ENCODE peak calls at places on chromosomes 12 and 14, in eight cellular contexts. One of them, this sample, is unnamed.

GRCh38 chr12:27866382-27867101 is 86.5 kb upstream of the MANSC4 start:
- DNase-seq in HT1080: no peak
- DNase-seq in HuH-7.5: no peak
- DNase-seq in HFF-Myc: no peak
- DNase-seq in GM04504: peak
- DNase-seq in psoas muscle: no peak
- DNase-seq in hepatic stellate cell: peak
- DNase-seq in iPS-NIHi11: no peak
- DNase-seq in this sample: no peak

GRCh38 chr12:62250671-62251608 is 9.3 kb upstream of the USP15 start:
- DNase-seq in HT1080: peak
- DNase-seq in HuH-7.5: no peak
- DNase-seq in HFF-Myc: no peak
- DNase-seq in GM04504: no peak
- DNase-seq in psoas muscle: no peak
- DNase-seq in hepatic stellate cell: no peak
- DNase-seq in iPS-NIHi11: no peak
- DNase-seq in this sample: no peak

GRCh38 chr12:21369141-21369980 is 3.3 kb upstream of the IAPP start:
- DNase-seq in HT1080: no peak
- DNase-seq in HuH-7.5: no peak
- DNase-seq in HFF-Myc: no peak
- DNase-seq in GM04504: no peak
- DNase-seq in psoas muscle: no peak
- DNase-seq in hepatic stellate cell: peak
- DNase-seq in iPS-NIHi11: no peak
- DNase-seq in this sample: no peak

GRCh38 chr14:33588771-33589170 is 362.1 kb downstream of the EGLN3 start:
- DNase-seq in HT1080: no peak
- DNase-seq in HuH-7.5: no peak
- DNase-seq in HFF-Myc: no peak
- DNase-seq in GM04504: no peak
- DNase-seq in psoas muscle: no peak
- DNase-seq in hepatic stellate cell: no peak
- DNase-seq in iPS-NIHi11: no peak
- DNase-seq in this sample: no peak

GRCh38 chr14:37585101-37585479 is 10.0 kb downstream of the FOXA1 start:
- DNase-seq in HT1080: no peak
- DNase-seq in HuH-7.5: no peak
- DNase-seq in HFF-Myc: no peak
- DNase-seq in GM04504: no peak
- DNase-seq in psoas muscle: no peak
- DNase-seq in hepatic stellate cell: no peak
- DNase-seq in iPS-NIHi11: no peak
- DNase-seq in this sample: no peak

GRCh38 chr12:39510001-39510400 is 67.1 kb upstream of the KIF21A start:
- DNase-seq in HT1080: no peak
- DNase-seq in HuH-7.5: no peak
- DNase-seq in HFF-Myc: no peak
- DNase-seq in GM04504: no peak
- DNase-seq in psoas muscle: no peak
- DNase-seq in hepatic stellate cell: no peak
- DNase-seq in iPS-NIHi11: no peak
- DNase-seq in this sample: no peak

GRCh38 chr12:97250483-97250882 is 212.1 kb upstream of the RMST start:
- DNase-seq in HT1080: no peak
- DNase-seq in HuH-7.5: no peak
- DNase-seq in HFF-Myc: no peak
- DNase-seq in GM04504: no peak
- DNase-seq in psoas muscle: no peak
- DNase-seq in hepatic stellate cell: no peak
- DNase-seq in iPS-NIHi11: no peak
- DNase-seq in this sample: no peak

GRCh38 chr12:89551747-89552146 is 25.9 kb upstream of the POC1B start:
- DNase-seq in HT1080: no peak
- DNase-seq in HuH-7.5: no peak
- DNase-seq in HFF-Myc: no peak
- DNase-seq in GM04504: no peak
- DNase-seq in psoas muscle: no peak
- DNase-seq in hepatic stellate cell: no peak
- DNase-seq in iPS-NIHi11: no peak
- DNase-seq in this sample: no peak

GRCh38 chr12:16168078-16168477 is 109.4 kb downstream of the SLC15A5 start:
- DNase-seq in HT1080: no peak
- DNase-seq in HuH-7.5: no peak
- DNase-seq in HFF-Myc: no peak
- DNase-seq in GM04504: no peak
- DNase-seq in psoas muscle: no peak
- DNase-seq in hepatic stellate cell: no peak
- DNase-seq in iPS-NIHi11: no peak
- DNase-seq in this sample: no peak

GRCh38 chr14:71380271-71380670 is 473.0 kb downstream of the PCNX1 start:
- DNase-seq in HT1080: no peak
- DNase-seq in HuH-7.5: no peak
- DNase-seq in HFF-Myc: no peak
- DNase-seq in GM04504: peak
- DNase-seq in psoas muscle: no peak
- DNase-seq in hepatic stellate cell: no peak
- DNase-seq in iPS-NIHi11: no peak
- DNase-seq in this sample: no peak

GRCh38 chr12:106753526-106753925 is 21.0 kb upstream of the RIC8B start:
- DNase-seq in HT1080: peak
- DNase-seq in HuH-7.5: no peak
- DNase-seq in HFF-Myc: no peak
- DNase-seq in GM04504: no peak
- DNase-seq in psoas muscle: no peak
- DNase-seq in hepatic stellate cell: no peak
- DNase-seq in iPS-NIHi11: no peak
- DNase-seq in this sample: no peak

GRCh38 chr12:90261283-90261682 is 552.6 kb upstream of the ATP2B1 start:
- DNase-seq in HT1080: no peak
- DNase-seq in HuH-7.5: no peak
- DNase-seq in HFF-Myc: no peak
- DNase-seq in GM04504: no peak
- DNase-seq in psoas muscle: no peak
- DNase-seq in hepatic stellate cell: no peak
- DNase-seq in iPS-NIHi11: no peak
- DNase-seq in this sample: no peak

GRCh38 chr14:20751963-20752562 is 6.4 kb downstream of the EDDM3A start:
- DNase-seq in HT1080: peak
- DNase-seq in HuH-7.5: no peak
- DNase-seq in HFF-Myc: peak
- DNase-seq in GM04504: no peak
- DNase-seq in psoas muscle: no peak
- DNase-seq in hepatic stellate cell: no peak
- DNase-seq in iPS-NIHi11: no peak
- DNase-seq in this sample: no peak

GRCh38 chr14:29536886-29537511 is 390.6 kb downstream of the PRKD1 start:
- DNase-seq in HT1080: peak
- DNase-seq in HuH-7.5: no peak
- DNase-seq in HFF-Myc: no peak
- DNase-seq in GM04504: no peak
- DNase-seq in psoas muscle: no peak
- DNase-seq in hepatic stellate cell: no peak
- DNase-seq in iPS-NIHi11: no peak
- DNase-seq in this sample: no peak

GRCh38 chr14:72516936-72517408 is 376.9 kb downstream of the DPF3 start:
- DNase-seq in HT1080: peak
- DNase-seq in HuH-7.5: no peak
- DNase-seq in HFF-Myc: peak
- DNase-seq in GM04504: peak
- DNase-seq in psoas muscle: peak
- DNase-seq in hepatic stellate cell: peak
- DNase-seq in iPS-NIHi11: peak
- DNase-seq in this sample: peak

GRCh38 chr12:55636853-55637252 is at the start of gene OR10P1:
- DNase-seq in HT1080: no peak
- DNase-seq in HuH-7.5: no peak
- DNase-seq in HFF-Myc: no peak
- DNase-seq in GM04504: no peak
- DNase-seq in psoas muscle: no peak
- DNase-seq in hepatic stellate cell: no peak
- DNase-seq in iPS-NIHi11: no peak
- DNase-seq in this sample: no peak

GRCh38 chr14:59832663-59833294 is 37.8 kb downstream of the RTN1 start:
- DNase-seq in HT1080: no peak
- DNase-seq in HuH-7.5: no peak
- DNase-seq in HFF-Myc: no peak
- DNase-seq in GM04504: no peak
- DNase-seq in psoas muscle: no peak
- DNase-seq in hepatic stellate cell: no peak
- DNase-seq in iPS-NIHi11: no peak
- DNase-seq in this sample: no peak

GRCh38 chr12:122133192-122133950 is 40.6 kb downstream of the IL31 start:
- DNase-seq in HT1080: no peak
- DNase-seq in HuH-7.5: no peak
- DNase-seq in HFF-Myc: no peak
- DNase-seq in GM04504: no peak
- DNase-seq in psoas muscle: no peak
- DNase-seq in hepatic stellate cell: no peak
- DNase-seq in iPS-NIHi11: no peak
- DNase-seq in this sample: peak

GRCh38 chr14:73180385-73180805 is 44.1 kb downstream of the PSEN1 start:
- DNase-seq in HT1080: no peak
- DNase-seq in HuH-7.5: peak
- DNase-seq in HFF-Myc: no peak
- DNase-seq in GM04504: peak
- DNase-seq in psoas muscle: no peak
- DNase-seq in hepatic stellate cell: peak
- DNase-seq in iPS-NIHi11: no peak
- DNase-seq in this sample: no peak